ENCODE peak calls at places on chromosomes 4 and X, in ten cellular contexts. X is iPS-NIHi11; N is uterus; K is stimulated activated CD4-positive, alpha-beta T cell treated with anti-CD3 and anti-CD28 coated beads, Interleukin-1b, Interleukin-23, amount 100 ng/mL, for 24 hours; F is activated CD8-positive, alpha-beta T cell treated with anti-CD3 and anti-CD28 coated beads for 36 hours; Q is naive thymus-derived CD8-positive, alpha-beta T cell; A is activated naive CD4-positive, alpha-beta T cell treated with anti-CD3 and anti-CD28 coated beads, Interleukin-2, amount 10 ng/mL, durations not matched to agents 7 days and 5 days; P is tibial artery; M is CD8-positive, alpha-beta memory T cell; E is NT2/D1. J is an unnamed sample.

GRCh38 chr4:186724048-186724860 is 598 bp upstream of the FAT1 start:
- DNase-seq in X (peak; percentile 59), N (peak; percentile 25), K (no peak), F (no peak), Q (no peak), A (no peak), P (peak; percentile 42), M (no peak), E (peak; percentile 81), J (no peak)

GRCh38 chrX:78513996-78514745 is 145.0 kb downstream of the RTL3 start:
- DNase-seq in X (peak; percentile 6), N (no peak), K (no peak), F (no peak), Q (no peak), A (no peak), P (no peak), M (no peak), E (peak; percentile 16), J (no peak)

GRCh38 chr4:73844352-73844751 is 7.9 kb downstream of the CXCL6 start:
- DNase-seq in X (no peak), N (no peak), K (no peak), F (no peak), Q (no peak), A (no peak), P (no peak), M (no peak), E (no peak), J (no peak)

GRCh38 chrX:41317487-41318208 is 16.3 kb upstream of the DDX3X start:
- DNase-seq in X (no peak), N (no peak), K (no peak), F (no peak), Q (no peak), A (no peak), P (no peak), M (no peak), E (no peak), J (no peak)

GRCh38 chr4:88390128-88390527 is 11.5 kb downstream of the HERC6 start:
- DNase-seq in X (no peak), N (no peak), K (no peak), F (no peak), Q (no peak), A (no peak), P (no peak), M (no peak), E (no peak), J (no peak)

GRCh38 chr4:173360587-173361221 is 10.1 kb upstream of the SAP30 start:
- DNase-seq in X (peak; percentile 11), N (no peak), K (no peak), F (no peak), Q (no peak), A (no peak), P (no peak), M (no peak), E (no peak), J (no peak)

GRCh38 chr4:22463179-22463578 is 52.7 kb downstream of the ADGRA3 start:
- DNase-seq in X (no peak), N (no peak), K (no peak), F (peak; percentile 65), Q (no peak), A (no peak), P (no peak), M (no peak), E (no peak), J (no peak)

GRCh38 chrX:107684956-107685385 is 56.7 kb downstream of the PRPS1 start:
- DNase-seq in X (peak; percentile 62), N (peak; percentile 81), K (no peak), F (peak; percentile 46), Q (no peak), A (peak; percentile 40), P (peak; percentile 91), M (no peak), E (no peak), J (no peak)

GRCh38 chrX:40573763-40574162 is 7.0 kb upstream of the ATP6AP2 start:
- DNase-seq in X (no peak), N (no peak), K (no peak), F (peak; percentile 39), Q (no peak), A (peak; percentile 38), P (no peak), M (peak; percentile 12), E (no peak), J (peak; percentile 32)

GRCh38 chr4:152259866-152260265 is 276.0 kb downstream of the FBXW7 start:
- DNase-seq in X (no peak), N (no peak), K (no peak), F (no peak), Q (no peak), A (no peak), P (no peak), M (no peak), E (no peak), J (no peak)

GRCh38 chr4:106690487-106690886 is 321.9 kb upstream of the GIMD1 start:
- DNase-seq in X (no peak), N (no peak), K (no peak), F (peak; percentile 5), Q (no peak), A (no peak), P (no peak), M (no peak), E (no peak), J (no peak)

GRCh38 chr4:153114771-153115321 is 89.4 kb upstream of the TRIM2 start:
- DNase-seq in X (no peak), N (no peak), K (peak; percentile 21), F (peak; percentile 79), Q (peak; percentile 61), A (peak; percentile 67), P (no peak), M (no peak), E (no peak), J (peak; percentile 86)

GRCh38 chr4:7226464-7226863 is 34.1 kb downstream of the SORCS2 start:
- DNase-seq in X (no peak), N (no peak), K (no peak), F (no peak), Q (no peak), A (no peak), P (no peak), M (no peak), E (no peak), J (no peak)

GRCh38 chr4:4327652-4328121 is 37.6 kb downstream of the ZBTB49 start:
- DNase-seq in X (peak; percentile 88), N (no peak), K (no peak), F (no peak), Q (no peak), A (no peak), P (no peak), M (no peak), E (peak; percentile 40), J (no peak)

GRCh38 chr4:65668201-65669007 is 1.9 kb downstream of the EPHA5 start:
- DNase-seq in X (no peak), N (no peak), K (no peak), F (no peak), Q (no peak), A (no peak), P (peak; percentile 29), M (no peak), E (no peak), J (no peak)

GRCh38 chr4:156763511-156763910 is 208.1 kb downstream of the PDGFC start:
- DNase-seq in X (peak; percentile 8), N (no peak), K (no peak), F (no peak), Q (no peak), A (no peak), P (no peak), M (no peak), E (no peak), J (no peak)

GRCh38 chr4:90951037-90951436 is 823.8 kb downstream of the CCSER1 start:
- DNase-seq in X (peak; percentile 9), N (no peak), K (no peak), F (no peak), Q (no peak), A (no peak), P (no peak), M (no peak), E (no peak), J (no peak)

GRCh38 chr4:137474711-137475301 is 57.5 kb downstream of the PCDH18 start:
- DNase-seq in X (no peak), N (no peak), K (no peak), F (no peak), Q (no peak), A (no peak), P (no peak), M (no peak), E (no peak), J (no peak)

GRCh38 chrX:30748337-30748960 is 95.2 kb downstream of the GK start:
- DNase-seq in X (no peak), N (no peak), K (no peak), F (no peak), Q (no peak), A (no peak), P (no peak), M (no peak), E (no peak), J (no peak)

GRCh38 chrX:22296871-22297270 is 24.2 kb downstream of the CBLL2 start:
- DNase-seq in X (no peak), N (no peak), K (no peak), F (no peak), Q (no peak), A (no peak), P (no peak), M (no peak), E (no peak), J (no peak)

GRCh38 chrX:134734343-134735001 is 76.2 kb upstream of the PLAC1 start:
- DNase-seq in X (no peak), N (peak; percentile 30), K (no peak), F (no peak), Q (no peak), A (no peak), P (no peak), M (no peak), E (no peak), J (no peak)

GRCh38 chr4:186023975-186024374 is 45.0 kb upstream of the TLR3 start:
- DNase-seq in X (no peak), N (no peak), K (no peak), F (no peak), Q (no peak), A (no peak), P (no peak), M (no peak), E (no peak), J (no peak)

GRCh38 chrX:34491126-34491525 is 166.0 kb downstream of the TMEM47 start:
- DNase-seq in X (no peak), N (no peak), K (no peak), F (no peak), Q (no peak), A (no peak), P (no peak), M (no peak), E (no peak), J (no peak)

GRCh38 chr4:95465010-95465409 is 83.8 kb downstream of the UNC5C start:
- DNase-seq in X (no peak), N (no peak), K (no peak), F (no peak), Q (no peak), A (no peak), P (no peak), M (no peak), E (no peak), J (no peak)

GRCh38 chrX:2451456-2452316 is 49.1 kb downstream of the DHRSX start:
- DNase-seq in X (peak; percentile 48), N (no peak), K (no peak), F (no peak), Q (no peak), A (no peak), P (no peak), M (no peak), E (no peak), J (no peak)

GRCh38 chrX:12974797-12975669 is at the start of gene TMSB4X:
- DNase-seq in X (peak; percentile 80), N (peak; percentile 87), K (peak; percentile 66), F (peak; percentile 87), Q (peak; percentile 77), A (peak; percentile 89), P (peak; percentile 78), M (peak; percentile 76), E (peak; percentile 66), J (peak; percentile 79)

GRCh38 chr4:140004580-140005314 is 149.2 kb downstream of the MAML3 start:
- DNase-seq in X (peak; percentile 64), N (peak; percentile 55), K (no peak), F (no peak), Q (no peak), A (no peak), P (no peak), M (no peak), E (no peak), J (no peak)

GRCh38 chr4:127783026-127783769 is 1.1 kb downstream of the HSPA4L start:
- DNase-seq in X (peak; percentile 61), N (peak; percentile 54), K (no peak), F (peak; percentile 90), Q (no peak), A (peak; percentile 30), P (peak; percentile 70), M (no peak), E (no peak), J (peak; percentile 3)

J was measured in central memory CD4-positive, alpha-beta T cell.